ENCODE peak calls at places on chromosomes 4 and X, in ten cellular contexts. W, D, J, M, V, P, U, I, Y and Z are unnamed samples.

GRCh38 chr4:171532968-171533367 is 280.2 kb upstream of the GALNTL6 start:
- DNase-seq in W (no peak), D (no peak), J (no peak), M (no peak), V (no peak), P (no peak), U (no peak), I (no peak), Y (no peak), Z (no peak)

GRCh38 chrX:107272431-107272921 is 66.1 kb downstream of the DNAAF6 start:
- DNase-seq in W (no peak), D (no peak), J (peak), M (no peak), V (no peak), P (no peak), U (no peak), I (no peak), Y (no peak), Z (no peak)

GRCh38 chr4:21858971-21859370 is 89.6 kb downstream of the KCNIP4 start:
- DNase-seq in W (peak), D (no peak), J (no peak), M (no peak), V (no peak), P (no peak), U (no peak), I (no peak), Y (peak), Z (no peak)

GRCh38 chr4:114304567-114304966 is 294.0 kb upstream of the UGT8 start:
- DNase-seq in W (no peak), D (no peak), J (no peak), M (no peak), V (no peak), P (no peak), U (no peak), I (no peak), Y (no peak), Z (no peak)

GRCh38 chrX:46965125-46965758 is 53.0 kb downstream of the JADE3 start:
- DNase-seq in W (peak), D (no peak), J (peak), M (no peak), V (no peak), P (no peak), U (no peak), I (no peak), Y (peak), Z (peak)

GRCh38 chr4:33911951-33912350 is 2332.4 kb downstream of the ARAP2 start:
- DNase-seq in W (no peak), D (no peak), J (peak), M (no peak), V (no peak), P (no peak), U (no peak), I (no peak), Y (no peak), Z (peak)

GRCh38 chrX:80181079-80181478 is 166.5 kb downstream of the TBX22 start:
- DNase-seq in W (no peak), D (no peak), J (no peak), M (no peak), V (no peak), P (no peak), U (no peak), I (no peak), Y (no peak), Z (peak)

GRCh38 chrX:141839856-141840255 is 1.7 kb downstream of the MAGEC3 start:
- DNase-seq in W (no peak), D (no peak), J (no peak), M (no peak), V (no peak), P (no peak), U (no peak), I (no peak), Y (no peak), Z (no peak)

GRCh38 chr4:2902126-2902525 is 58.5 kb downstream of the ADD1 start:
- DNase-seq in W (no peak), D (no peak), J (no peak), M (no peak), V (no peak), P (no peak), U (no peak), I (no peak), Y (no peak), Z (peak)

GRCh38 chr4:76377481-76377901 is 43.5 kb downstream of the CCDC158 start:
- DNase-seq in W (no peak), D (no peak), J (no peak), M (no peak), V (no peak), P (no peak), U (no peak), I (no peak), Y (no peak), Z (no peak)

GRCh38 chr4:3037957-3038451 is 36.3 kb downstream of the HTT-AS start:
- DNase-seq in W (peak), D (no peak), J (no peak), M (no peak), V (no peak), P (no peak), U (no peak), I (no peak), Y (no peak), Z (peak)

GRCh38 chrX:43870758-43871419 is 11.4 kb downstream of the MAOB start:
- DNase-seq in W (no peak), D (no peak), J (no peak), M (no peak), V (no peak), P (no peak), U (no peak), I (no peak), Y (no peak), Z (no peak)

GRCh38 chr4:177214935-177215334 is 94.7 kb upstream of the NEIL3 start:
- DNase-seq in W (peak), D (no peak), J (peak), M (no peak), V (no peak), P (no peak), U (no peak), I (no peak), Y (no peak), Z (no peak)

GRCh38 chr4:101527186-101527585 is 179.9 kb upstream of the PPP3CA start:
- DNase-seq in W (peak), D (no peak), J (peak), M (no peak), V (no peak), P (no peak), U (no peak), I (no peak), Y (no peak), Z (no peak)

GRCh38 chr4:15674926-15675325 is 6.7 kb upstream of the FAM200B start:
- DNase-seq in W (no peak), D (no peak), J (no peak), M (no peak), V (no peak), P (no peak), U (no peak), I (no peak), Y (no peak), Z (no peak)

GRCh38 chr4:165877291-165877690 is 4.3 kb downstream of the TLL1 start:
- DNase-seq in W (peak), D (no peak), J (peak), M (no peak), V (no peak), P (no peak), U (no peak), I (no peak), Y (no peak), Z (peak)

GRCh38 chr4:127006509-127006908 is 626.2 kb upstream of the INTU start:
- DNase-seq in W (peak), D (no peak), J (no peak), M (no peak), V (no peak), P (no peak), U (no peak), I (no peak), Y (no peak), Z (no peak)

GRCh38 chr4:181592221-181592745 is 650.9 kb upstream of the TENM3 start:
- DNase-seq in W (no peak), D (no peak), J (no peak), M (no peak), V (no peak), P (no peak), U (no peak), I (no peak), Y (no peak), Z (no peak)

GRCh38 chrX:145190801-145191389 is 56.4 kb upstream of the SPANXN1 start:
- DNase-seq in W (peak), D (no peak), J (peak), M (no peak), V (no peak), P (no peak), U (no peak), I (no peak), Y (peak), Z (peak)

GRCh38 chrX:9141496-9141895 is 107.6 kb upstream of the FAM9B start:
- DNase-seq in W (peak), D (no peak), J (peak), M (no peak), V (no peak), P (no peak), U (no peak), I (no peak), Y (peak), Z (peak)

GRCh38 chrX:18549643-18550042 is 122.3 kb downstream of the RS1 start:
- DNase-seq in W (no peak), D (no peak), J (peak), M (no peak), V (no peak), P (no peak), U (no peak), I (no peak), Y (no peak), Z (no peak)

GRCh38 chr4:66034671-66035070 is 364.4 kb upstream of the EPHA5 start:
- DNase-seq in W (no peak), D (no peak), J (no peak), M (no peak), V (no peak), P (no peak), U (no peak), I (no peak), Y (no peak), Z (no peak)

GRCh38 chr4:104596189-104596588 is 101.5 kb upstream of the CXXC4 start:
- DNase-seq in W (no peak), D (no peak), J (no peak), M (no peak), V (no peak), P (no peak), U (no peak), I (no peak), Y (peak), Z (no peak)

GRCh38 chr4:131013226-131013625 is 1917.3 kb downstream of the C4orf33 start:
- DNase-seq in W (no peak), D (no peak), J (no peak), M (no peak), V (no peak), P (no peak), U (no peak), I (no peak), Y (no peak), Z (no peak)

GRCh38 chr4:111778543-111778942 is 366.7 kb upstream of the FAM241A start:
- DNase-seq in W (peak), D (no peak), J (no peak), M (no peak), V (no peak), P (no peak), U (no peak), I (no peak), Y (peak), Z (no peak)

GRCh38 chr4:140807491-140808257 is 51.5 kb upstream of the TBC1D9 start:
- DNase-seq in W (no peak), D (no peak), J (no peak), M (no peak), V (no peak), P (peak), U (no peak), I (no peak), Y (peak), Z (peak)

GRCh38 chr4:153137168-153137567 is 67.1 kb upstream of the TRIM2 start:
- DNase-seq in W (peak), D (peak), J (peak), M (no peak), V (peak), P (no peak), U (no peak), I (no peak), Y (peak), Z (peak)

GRCh38 chr4:1171306-1172227 is 816 bp downstream of the SPON2 start:
- DNase-seq in W (peak), D (no peak), J (peak), M (no peak), V (no peak), P (no peak), U (no peak), I (no peak), Y (no peak), Z (no peak)

GRCh38 chr4:1956631-1957030 is 52.1 kb downstream of the NELFA start:
- DNase-seq in W (no peak), D (no peak), J (no peak), M (no peak), V (no peak), P (no peak), U (no peak), I (no peak), Y (no peak), Z (no peak)

GRCh38 chr4:155604718-155605601 is 61.7 kb upstream of the GUCY1A1 start:
- DNase-seq in W (peak), D (peak), J (peak), M (no peak), V (no peak), P (no peak), U (no peak), I (peak), Y (peak), Z (peak)

GRCh38 chr4:28179126-28179525 is 1318.5 kb downstream of the STIM2 start:
- DNase-seq in W (peak), D (no peak), J (no peak), M (no peak), V (no peak), P (no peak), U (no peak), I (no peak), Y (no peak), Z (peak)

GRCh38 chrX:15493118-15494082 is at the start of gene PIR:
- DNase-seq in W (peak), D (peak), J (peak), M (peak), V (peak), P (no peak), U (peak), I (peak), Y (peak), Z (peak)

GRCh38 chrX:38988301-38988700 is 187.0 kb downstream of the MID1IP1 start:
- DNase-seq in W (no peak), D (no peak), J (no peak), M (no peak), V (no peak), P (no peak), U (no peak), I (no peak), Y (no peak), Z (no peak)

GRCh38 chr4:39134674-39135073 is 47.7 kb upstream of the WDR19 start:
- DNase-seq in W (peak), D (no peak), J (no peak), M (no peak), V (no peak), P (no peak), U (no peak), I (no peak), Y (no peak), Z (no peak)

GRCh38 chr4:47493238-47494123 is 8.4 kb downstream of the ATP10D start:
- DNase-seq in W (no peak), D (no peak), J (no peak), M (no peak), V (no peak), P (no peak), U (no peak), I (no peak), Y (no peak), Z (no peak)

GRCh38 chr4:978957-979701 is 5.8 kb upstream of the DGKQ start:
- DNase-seq in W (peak), D (no peak), J (peak), M (no peak), V (no peak), P (peak), U (no peak), I (no peak), Y (peak), Z (peak)

GRCh38 chr4:16862688-16863087 is 35.8 kb downstream of the LDB2 start:
- DNase-seq in W (no peak), D (no peak), J (no peak), M (no peak), V (no peak), P (no peak), U (no peak), I (no peak), Y (peak), Z (no peak)

GRCh38 chr4:16859031-16859430 is 39.4 kb downstream of the LDB2 start:
- DNase-seq in W (peak), D (no peak), J (no peak), M (no peak), V (no peak), P (no peak), U (no peak), I (no peak), Y (no peak), Z (no peak)

GRCh38 chr4:16860506-16860905 is 37.9 kb downstream of the LDB2 start:
- DNase-seq in W (peak), D (no peak), J (peak), M (no peak), V (no peak), P (no peak), U (no peak), I (no peak), Y (peak), Z (peak)

GRCh38 chr4:16857425-16857824 is 41.0 kb downstream of the LDB2 start:
- DNase-seq in W (no peak), D (no peak), J (no peak), M (no peak), V (no peak), P (no peak), U (no peak), I (no peak), Y (no peak), Z (no peak)

GRCh38 chr4:16858275-16858752 is 40.1 kb downstream of the LDB2 start:
- DNase-seq in W (peak), D (no peak), J (no peak), M (no peak), V (no peak), P (no peak), U (no peak), I (no peak), Y (peak), Z (peak)
- H3K4me3 ChIP-seq in W (no peak), D (no peak), J (no peak), M (no peak), V (no peak), P (no peak), U (no peak), I (no peak), Y (no peak), Z (no peak)

GRCh38 chrX:135425026-135425425 is 3.3 kb downstream of the SMIM10L2A start:
- DNase-seq in W (no peak), D (no peak), J (no peak), M (no peak), V (no peak), P (no peak), U (no peak), I (no peak), Y (no peak), Z (no peak)
- H3K4me3 ChIP-seq in W (no peak), D (no peak), J (no peak), M (no peak), V (no peak), P (no peak), U (no peak), I (no peak), Y (no peak), Z (no peak)

DNA sequence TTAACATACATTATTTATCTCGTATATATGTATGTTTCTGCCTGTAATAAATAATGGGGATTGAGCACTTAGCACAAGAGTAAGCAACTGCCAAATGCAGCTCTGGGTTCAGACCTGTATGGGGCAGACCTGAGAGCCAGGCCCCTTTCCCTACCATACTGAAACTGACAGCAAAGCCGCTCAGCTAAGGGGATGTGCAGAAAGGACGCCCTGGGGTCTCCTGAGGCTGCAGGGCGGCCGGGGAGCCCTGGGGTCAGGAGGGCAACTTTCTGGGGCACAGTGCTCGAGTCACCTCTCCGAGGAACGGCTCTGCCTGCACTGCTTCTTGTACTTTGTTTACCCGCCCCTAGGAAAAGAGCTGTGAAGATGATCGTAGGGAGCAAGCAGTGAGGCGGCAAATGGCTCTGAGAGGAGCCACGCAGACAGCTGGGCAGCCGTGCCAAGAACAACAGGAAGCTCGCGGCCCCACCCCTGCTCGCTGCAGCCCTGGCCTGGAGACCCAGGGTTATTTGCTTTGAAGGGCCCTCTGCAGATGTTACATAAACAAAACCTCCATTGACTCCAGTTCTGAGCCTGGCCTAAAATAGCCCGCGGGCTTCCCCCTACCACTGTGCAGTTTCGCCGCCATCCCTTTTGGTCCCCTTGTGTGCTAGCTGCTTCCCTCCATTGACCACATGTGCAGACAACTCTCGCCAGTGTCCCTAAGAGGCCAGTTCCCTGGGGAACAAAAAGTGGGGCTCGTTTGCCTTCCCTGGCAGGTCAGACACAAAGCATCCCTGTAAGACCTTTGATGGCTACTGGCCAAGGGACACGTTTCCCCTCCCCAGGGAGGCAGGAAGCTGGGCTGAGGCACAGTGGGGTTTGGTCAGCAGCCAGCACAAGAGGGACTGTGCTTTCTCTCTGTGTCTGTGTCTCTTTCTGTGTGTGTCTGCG is 111.3 kb upstream of the LNX1 start:
- DNase-seq in W (peak), D (peak), J (peak), M (peak), V (peak), P (no peak), U (peak), I (peak), Y (peak), Z (peak)
- H3K4me3 ChIP-seq in W (peak), D (no peak), J (no peak), M (peak), V (no peak), P (no peak), U (peak), I (no peak), Y (peak), Z (no peak)

DNA sequence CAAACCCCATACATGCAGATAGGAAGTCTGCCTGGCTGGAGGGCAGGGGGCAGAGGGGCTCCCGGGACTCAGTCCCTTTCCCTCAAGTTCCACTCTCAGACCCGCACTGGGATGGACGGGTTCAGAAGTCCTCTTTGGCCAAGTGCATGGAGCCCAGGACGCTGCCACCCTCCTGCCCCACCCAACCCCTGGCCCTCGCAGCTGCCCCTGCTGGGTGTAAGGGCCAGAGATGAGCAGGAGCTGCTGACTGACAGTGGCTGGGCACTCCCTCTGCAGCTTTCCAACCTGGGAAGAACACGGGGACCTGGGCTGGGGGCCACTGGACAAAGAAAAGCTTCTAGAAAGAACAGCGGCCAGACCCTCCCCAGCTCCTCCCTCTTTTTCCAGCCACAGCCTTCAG is 3.4 kb downstream of the L1CAM start:
- DNase-seq in W (no peak), D (no peak), J (no peak), M (no peak), V (no peak), P (no peak), U (no peak), I (no peak), Y (no peak), Z (no peak)
- H3K4me3 ChIP-seq in W (no peak), D (no peak), J (no peak), M (no peak), V (no peak), P (no peak), U (no peak), I (no peak), Y (no peak), Z (no peak)

GRCh38 chrX:153999359-154000037 is 20.2 kb downstream of the IRAK1 start:
- DNase-seq in W (no peak), D (no peak), J (peak), M (no peak), V (no peak), P (no peak), U (no peak), I (no peak), Y (no peak), Z (no peak)
- H3K4me3 ChIP-seq in W (peak), D (no peak), J (no peak), M (no peak), V (no peak), P (no peak), U (no peak), I (no peak), Y (no peak), Z (no peak)

GRCh38 chrX:21374994-21375794 is 976 bp downstream of the CNKSR2 start:
- DNase-seq in W (no peak), D (no peak), J (no peak), M (no peak), V (no peak), P (no peak), U (no peak), I (no peak), Y (no peak), Z (no peak)

GRCh38 chrX:21374163-21374993 is at the start of gene CNKSR2:
- DNase-seq in W (peak), D (peak), J (peak), M (peak), V (peak), P (peak), U (no peak), I (no peak), Y (peak), Z (peak)

GRCh38 chrX:21376636-21377035 is 2.4 kb downstream of the CNKSR2 start:
- DNase-seq in W (no peak), D (no peak), J (no peak), M (no peak), V (no peak), P (no peak), U (no peak), I (no peak), Y (no peak), Z (no peak)

GRCh38 chrX:21373637-21374162 is 518 bp upstream of the CNKSR2 start:
- DNase-seq in W (peak), D (no peak), J (no peak), M (no peak), V (no peak), P (no peak), U (no peak), I (no peak), Y (no peak), Z (no peak)

GRCh38 chrX:21375795-21376069 is 1.5 kb downstream of the CNKSR2 start:
- DNase-seq in W (no peak), D (no peak), J (no peak), M (no peak), V (no peak), P (no peak), U (no peak), I (no peak), Y (no peak), Z (no peak)
- H3K4me3 ChIP-seq in W (no peak), D (no peak), J (no peak), M (peak), V (no peak), P (no peak), U (peak), I (no peak), Y (no peak), Z (no peak)